ENCODE peak calls at places on chromosomes 4 and X, in four cellular contexts. W is CD8-positive, alpha-beta memory T cell; N is HTR-8/SVneo; O is KBM-7. Q is an unnamed sample.

GRCh38 chr4:87009095-87009648 is 74.4 kb downstream of the AFF1 start:
- DNase-seq in W (no peak), N (no peak), O (peak), Q (no peak)

GRCh38 chr4:26074672-26075071 is 160.7 kb downstream of the SMIM20 start:
- DNase-seq in W (no peak), N (no peak), O (peak), Q (no peak)

GRCh38 chrX:68287419-68287818 is 145.9 kb downstream of the OPHN1 start:
- DNase-seq in W (no peak), N (no peak), O (no peak), Q (no peak)

GRCh38 chrX:106802063-106802387 is 448 bp upstream of the TBC1D8B start:
- DNase-seq in W (no peak), N (no peak), O (no peak), Q (no peak)

GRCh38 chr4:146507607-146508006 is 14.1 kb downstream of the SLC10A7 start:
- DNase-seq in W (no peak), N (no peak), O (no peak), Q (no peak)

GRCh38 chr4:8351931-8352367 is 82.4 kb downstream of the HTRA3 start:
- DNase-seq in W (no peak), N (no peak), O (no peak), Q (peak)

GRCh38 chrX:131202766-131203165 is 86.3 kb downstream of the IGSF1 start:
- DNase-seq in W (no peak), N (no peak), O (no peak), Q (no peak)

GRCh38 chr4:25258980-25259578 is 25.2 kb downstream of the PI4K2B start:
- DNase-seq in W (no peak), N (no peak), O (no peak), Q (no peak)

GRCh38 chr4:123093247-123093646 is 170.8 kb upstream of the NUDT6 start:
- DNase-seq in W (no peak), N (no peak), O (no peak), Q (no peak)

GRCh38 chr4:86223472-86223871 is 136.4 kb downstream of the MAPK10 start:
- DNase-seq in W (no peak), N (no peak), O (peak), Q (no peak)

Q was measured in breast epithelium.